ENCODE peak calls at places on chromosomes 6 and 20, in six cellular contexts. U, F, T, V, L and Y are unnamed samples. For H3K4me1, the result is how much of the 10 kb centered on the place peaks cover.

GRCh38 chr6:147740326-147740725 is 231.8 kb downstream of the SAMD5 start:
- DNase-seq in F (no peak), U (no peak), T (no peak), V (no peak), L (no peak), Y (no peak)

GRCh38 chr6:32102255-32102654 is 6.9 kb downstream of the TNXB start:
- DNase-seq in L (no peak), U (no peak), V (no peak), F (no peak), T (no peak), Y (no peak)

GRCh38 chr6:30707281-30707850 is 9.7 kb downstream of the MDC1 start:
- DNase-seq in L (peak), U (peak), V (no peak), T (no peak), F (no peak), Y (no peak)

GRCh38 chr6:147554281-147554680 is 45.8 kb downstream of the SAMD5 start:
- DNase-seq in F (no peak), V (no peak), L (no peak), T (no peak), U (no peak), Y (no peak)

GRCh38 chr20:478949-479429 is 16.7 kb upstream of the TBC1D20 start:
- DNase-seq in V (no peak), U (no peak), T (no peak), L (no peak), F (peak), Y (peak)

GRCh38 chr6:122692175-122692598 is 82.0 kb downstream of the PKIB start:
- DNase-seq in T (no peak), U (no peak), V (no peak), L (no peak), F (no peak), Y (no peak)

GRCh38 chr20:43938932-43939761 is 24.5 kb downstream of the TOX2 start:
- DNase-seq in T (peak), L (no peak), U (peak), V (peak), F (peak), Y (no peak)

GRCh38 chr20:50415516-50416268 is 94.5 kb upstream of the PTPN1 start:
- DNase-seq in V (peak), F (peak), T (peak), L (peak), U (peak), Y (no peak)

GRCh38 chr20:58184984-58185383 is 43.5 kb downstream of the ANKRD60 start:
- DNase-seq in F (no peak), V (no peak), L (no peak), U (peak), T (no peak), Y (no peak)

GRCh38 chr6:168574699-168575195 is 133.8 kb downstream of the SMOC2 start:
- DNase-seq in F (peak), T (peak), V (no peak), U (peak), L (no peak), Y (no peak)

GRCh38 chr20:38875170-38875993 is 50.8 kb upstream of the FAM83D start:
- DNase-seq in F (no peak), U (no peak), V (no peak), L (peak), T (peak), Y (peak)

GRCh38 chr6:150167479-150167873 is 24.6 kb downstream of the PPP1R14C start:
- DNase-seq in V (no peak), F (no peak), U (no peak), L (no peak), T (peak), Y (no peak)

GRCh38 chr6:149049230-149049629 is 268.3 kb upstream of the TAB2 start:
- DNase-seq in T (no peak), F (no peak), U (no peak), L (no peak), V (no peak), Y (no peak)

GRCh38 chr6:127514396-127515227 is 4.5 kb downstream of the MTCL3 start:
- DNase-seq in F (peak), U (peak), V (peak), L (peak), T (peak), Y (peak)
- H3K4me3 ChIP-seq in F (peak), U (no peak), V (peak), L (peak), T (peak), Y (peak)

GRCh38 chr6:143200035-143200770 is 139.5 kb downstream of the AIG1 start:
- DNase-seq in F (no peak), V (no peak), U (no peak), T (no peak), L (no peak), Y (no peak)
- H3K27ac ChIP-seq in F (no peak), V (no peak), U (no peak), T (no peak), L (no peak), Y (no peak)

GRCh38 chr6:56752534-56752933 is 109.8 kb upstream of the DST start:
- DNase-seq in L (no peak), T (no peak), U (no peak), V (no peak), F (no peak), Y (no peak)

GRCh38 chr6:56753801-56754200 is 111.1 kb upstream of the DST start:
- DNase-seq in U (no peak), V (no peak), L (no peak), T (no peak), F (no peak), Y (no peak)

GRCh38 chr6:56752009-56752408 is 109.3 kb upstream of the DST start:
- DNase-seq in T (no peak), V (no peak), F (no peak), L (no peak), U (no peak), Y (no peak)

GRCh38 chr6:56749632-56750151 is 107.0 kb upstream of the DST start:
- DNase-seq in F (peak), V (no peak), T (no peak), U (no peak), L (no peak), Y (no peak)

DNA sequence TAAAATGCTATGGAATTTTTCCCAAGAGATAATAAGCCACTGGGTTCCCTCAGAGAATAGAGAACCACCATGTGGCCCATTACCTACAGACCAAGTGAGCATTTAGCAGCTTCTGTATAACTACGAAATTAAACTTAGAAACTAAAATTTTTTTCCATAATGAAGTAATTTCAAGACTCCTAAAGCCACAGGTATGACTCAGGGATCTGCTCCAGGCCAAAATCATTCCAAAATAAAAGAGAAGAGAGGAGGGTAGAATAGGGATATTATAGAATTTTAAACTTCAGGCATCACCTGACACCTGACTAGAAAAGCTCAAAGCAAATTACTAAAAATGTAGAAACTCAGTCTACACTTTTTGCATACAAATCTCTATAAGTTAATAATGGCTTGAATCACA is 108.9 kb upstream of the DST start:
- DNase-seq in F (no peak), T (no peak), L (no peak), U (no peak), V (no peak), Y (no peak)
- H3K4me1 ChIP-seq in F (under half), T (under half), L (under half), U (under half), V (under half), Y (under half)

GRCh38 chr6:158284340-158285210 is 27.7 kb upstream of the TULP4 start:
- DNase-seq in T (peak), U (no peak), L (no peak), V (no peak), F (peak), Y (peak)
- H3K4me3 ChIP-seq in T (no peak), U (no peak), L (no peak), V (no peak), F (no peak), Y (no peak)

DNA sequence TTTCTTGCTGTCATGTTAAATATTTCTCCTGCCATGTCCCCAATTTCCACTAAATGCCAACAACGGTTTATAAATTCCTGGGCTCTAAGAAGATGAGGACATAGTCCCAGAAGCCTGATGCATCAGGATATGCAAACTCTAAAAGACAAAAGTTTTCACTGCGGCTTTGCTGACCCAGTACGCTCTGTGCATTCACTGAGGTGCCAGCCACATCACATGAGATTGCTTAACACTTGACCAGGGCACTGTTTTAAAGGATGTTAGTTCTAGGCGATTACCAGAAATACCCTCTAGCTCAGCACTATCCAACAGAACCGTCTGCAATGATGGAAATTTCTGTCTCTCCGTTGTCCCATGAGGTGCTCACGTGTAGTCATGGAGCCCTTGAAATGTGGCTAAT is 19.9 kb upstream of the ADTRP start:
- DNase-seq in F (no peak), L (no peak), T (no peak), U (no peak), V (no peak), Y (no peak)
- H3K27ac ChIP-seq in F (no peak), L (no peak), T (no peak), U (no peak), V (no peak), Y (no peak)

DNA sequence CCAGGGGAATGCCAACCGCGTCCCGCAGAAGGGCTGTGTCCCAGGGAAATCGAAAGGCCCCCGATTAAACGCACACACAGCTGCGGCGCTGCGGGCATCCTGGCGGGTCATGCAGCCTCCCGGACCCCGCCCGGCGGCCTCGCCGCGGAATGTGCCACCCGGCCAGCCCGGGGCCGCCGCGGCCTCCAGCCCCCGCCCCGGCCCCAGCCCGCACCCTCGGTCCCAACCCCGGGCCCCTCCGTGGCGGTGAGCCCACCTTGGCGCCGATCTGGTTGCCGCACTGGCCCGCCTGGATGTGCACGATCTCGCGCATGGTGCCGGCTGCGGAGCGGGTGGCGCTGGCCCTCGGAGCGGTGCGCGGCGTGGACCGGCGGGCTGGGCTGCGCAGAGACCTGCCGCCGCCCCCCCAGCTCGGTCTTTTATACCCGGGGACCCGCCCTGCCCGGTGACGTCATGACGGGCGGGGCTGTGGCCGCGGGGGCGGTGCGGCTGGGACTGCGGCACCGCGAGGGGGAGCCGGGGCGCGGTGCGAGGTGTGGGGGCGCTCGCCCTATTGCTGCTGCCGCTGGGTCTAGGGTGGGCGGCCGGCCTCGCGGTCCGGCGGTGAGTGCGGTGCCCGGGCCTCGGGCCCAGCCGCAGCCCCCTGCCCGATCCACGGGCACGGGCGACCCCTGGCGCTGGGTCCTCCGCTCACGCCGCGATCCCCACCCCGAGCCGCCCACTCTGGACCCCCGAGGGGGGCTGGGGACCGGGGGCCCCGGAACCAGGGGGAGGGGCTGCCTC is at the start of gene TUBB2A:
- DNase-seq in V (peak), T (peak), U (peak), F (peak), L (peak), Y (peak)
- H3K4me1 ChIP-seq in V (under half), T (under half), U (under half), F (under half), L (under half), Y (under half)

GRCh38 chr6:33417903-33418689 is at the start of gene CUTA:
- DNase-seq in L (peak), V (peak), F (peak), T (peak), U (peak), Y (peak)

GRCh38 chr6:33421344-33421643 is 1.4 kb downstream of the SYNGAP1 start:
- DNase-seq in U (no peak), L (no peak), T (no peak), V (no peak), F (no peak), Y (no peak)

GRCh38 chr6:33420493-33421343 is 853 bp downstream of the SYNGAP1 start:
- DNase-seq in F (no peak), U (no peak), L (no peak), V (no peak), T (no peak), Y (no peak)

GRCh38 chr6:33418690-33419291 is 884 bp upstream of the CUTA start:
- DNase-seq in L (peak), U (no peak), T (no peak), F (no peak), V (no peak), Y (peak)

DNA sequence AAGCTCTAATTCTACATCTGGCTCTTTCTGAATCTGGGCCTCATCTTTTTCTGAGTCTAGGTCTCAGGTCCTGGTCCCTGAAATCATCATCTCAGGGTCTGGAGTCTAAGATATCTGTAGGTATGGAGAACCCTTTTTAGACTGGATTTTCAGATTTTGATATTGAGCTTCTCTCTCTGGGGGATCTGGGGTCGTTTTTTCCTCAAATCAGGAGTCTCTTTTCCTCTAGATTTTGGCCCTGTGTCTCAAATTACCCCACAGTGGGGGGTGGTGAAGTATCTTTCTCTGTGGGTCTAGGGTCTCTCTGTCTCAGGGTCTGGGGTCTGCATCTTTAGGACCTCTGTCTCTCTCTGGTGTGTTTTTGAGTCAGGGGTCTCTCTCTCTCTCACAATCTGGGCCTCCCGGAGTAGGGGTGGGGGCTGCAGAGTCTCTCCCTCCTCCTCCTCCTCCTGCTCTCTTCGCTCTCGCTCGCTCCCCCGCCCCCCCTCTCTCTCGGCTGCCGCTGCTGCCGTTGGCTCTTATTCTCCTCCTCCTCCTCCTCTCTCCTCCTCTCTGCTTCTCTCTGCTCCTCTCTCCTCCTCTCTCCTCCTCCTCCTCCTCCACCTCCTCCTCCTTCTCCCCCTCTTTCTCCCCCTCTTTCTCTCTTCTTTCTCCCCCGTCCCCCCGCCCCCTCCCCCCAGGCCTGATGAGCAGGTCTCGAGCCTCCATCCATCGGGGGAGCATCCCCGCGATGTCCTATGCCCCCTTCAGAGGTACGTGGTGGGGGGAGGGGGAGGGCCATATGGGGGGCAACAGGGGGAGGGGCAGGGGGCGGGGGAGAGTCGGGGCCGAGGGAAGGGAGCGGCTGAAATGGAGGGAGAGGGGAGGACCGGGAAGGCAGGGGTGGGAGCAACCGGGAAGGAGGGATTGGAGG is at the start of gene SYNGAP1:
- DNase-seq in U (peak), L (peak), V (no peak), T (peak), F (peak), Y (peak)
- H3K4me3 ChIP-seq in U (peak), L (peak), V (peak), T (peak), F (peak), Y (peak)

DNA sequence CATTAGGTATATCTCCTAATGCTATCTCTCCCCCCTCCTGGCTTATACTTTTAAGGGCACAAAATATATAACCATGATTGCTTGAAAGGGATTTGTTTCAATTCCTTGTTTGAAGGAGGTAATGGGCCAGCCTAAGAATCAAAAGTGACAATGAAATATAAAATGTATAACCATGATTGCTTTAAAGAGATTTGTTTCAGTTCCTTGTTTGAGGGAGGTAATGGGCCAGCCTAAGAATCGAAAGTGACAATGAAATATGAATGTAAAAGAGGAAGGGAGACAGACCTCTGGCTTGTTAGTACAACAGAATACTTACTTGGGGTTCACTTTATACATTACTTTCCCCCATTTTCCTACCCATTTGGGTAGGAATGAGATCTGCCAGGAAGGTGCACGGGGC is 55.5 kb downstream of the FOXC1 start:
- DNase-seq in L (no peak), T (no peak), V (no peak), U (no peak), F (no peak), Y (no peak)
- H3K27ac ChIP-seq in L (peak), T (no peak), V (no peak), U (no peak), F (no peak), Y (no peak)

GRCh38 chr6:125231133-125231532 is 70.6 kb downstream of the HDDC2 start:
- DNase-seq in V (no peak), F (no peak), L (no peak), U (no peak), T (no peak), Y (no peak)

GRCh38 chr6:125231574-125232343 is 70.0 kb downstream of the HDDC2 start:
- DNase-seq in L (no peak), F (no peak), U (no peak), V (no peak), T (no peak), Y (no peak)

GRCh38 chr6:125229080-125229479 is 72.7 kb downstream of the HDDC2 start:
- DNase-seq in U (no peak), V (no peak), T (no peak), F (no peak), L (no peak), Y (no peak)

GRCh38 chr6:125232466-125232865 is 69.3 kb downstream of the HDDC2 start:
- DNase-seq in T (no peak), U (no peak), F (no peak), V (no peak), L (no peak), Y (no peak)

DNA sequence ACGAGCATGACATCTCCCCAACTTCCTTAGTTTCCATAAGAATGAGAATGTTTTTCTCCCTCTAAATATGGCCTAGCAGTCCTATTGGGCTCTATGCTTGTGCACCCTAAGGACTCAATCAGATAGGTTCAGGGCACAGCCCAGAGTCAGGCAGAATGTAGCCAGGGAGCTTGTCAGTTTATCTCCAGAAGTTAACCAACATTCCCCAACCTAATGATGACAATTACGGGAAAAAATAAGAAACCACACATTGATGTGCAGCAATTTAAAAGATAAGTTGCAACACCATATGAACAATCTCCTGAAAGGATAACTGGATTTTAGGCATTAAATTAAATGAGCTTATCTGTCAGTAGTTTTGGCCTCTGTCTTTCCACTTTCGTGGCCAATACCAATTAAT is 71.1 kb downstream of the HDDC2 start:
- DNase-seq in L (no peak), F (no peak), V (no peak), T (no peak), U (no peak), Y (no peak)
- H3K4me1 ChIP-seq in L (under half), F (under half), V (under half), T (under half), U (under half), Y (under half)